ENCODE peak calls at places on chromosomes 7 and 10, in four cellular contexts. G, F, O and P are unnamed samples.

GRCh38 chr10:47137311-47137851 is 162.6 kb upstream of the GDF10 start:
- DNase-seq in G (peak; percentile 88), F (peak; percentile 93), O (no peak), P (no peak)

GRCh38 chr7:132697032-132697431 is 120.8 kb upstream of the PLXNA4 start:
- DNase-seq in G (peak; percentile 7), F (no peak), O (no peak), P (no peak)

GRCh38 chr7:43637114-43637806 is 54.4 kb downstream of the STK17A start:
- DNase-seq in G (no peak), F (peak; percentile 73), O (no peak), P (no peak)

GRCh38 chr7:145557805-145558204 is 558.8 kb upstream of the CNTNAP2 start:
- DNase-seq in G (no peak), F (no peak), O (no peak), P (peak; percentile 38)

GRCh38 chr7:106065560-106066500 is 46.3 kb downstream of the SYPL1 start:
- DNase-seq in G (no peak), F (peak; percentile 46), O (no peak), P (no peak)

GRCh38 chr7:69373171-69374035 is 224.9 kb upstream of the AUTS2 start:
- DNase-seq in G (peak; percentile 59), F (peak; percentile 75), O (no peak), P (no peak)

GRCh38 chr10:89798092-89798491 is 96.7 kb downstream of the KIF20B start:
- DNase-seq in G (no peak), F (no peak), O (no peak), P (no peak)

GRCh38 chr10:75469018-75469616 is 37.7 kb downstream of the LRMDA start:
- DNase-seq in G (peak; percentile 98), F (peak; percentile 91), O (no peak), P (peak; percentile 44)

GRCh38 chr10:114285961-114286441 is 46.9 kb downstream of the VWA2 start:
- DNase-seq in G (no peak), F (no peak), O (no peak), P (no peak)

GRCh38 chr10:124705021-124705740 is 39.0 kb downstream of the FAM53B start:
- DNase-seq in G (no peak), F (no peak), O (no peak), P (no peak)

GRCh38 chr7:130695840-130696239 is 9.5 kb upstream of the TSGA13 start:
- DNase-seq in G (peak; percentile 54), F (peak; percentile 29), O (peak; percentile 44), P (no peak)

GRCh38 chr7:4195650-4196049 is 486.4 kb upstream of the FOXK1 start:
- DNase-seq in G (no peak), F (no peak), O (no peak), P (peak; percentile 51)

GRCh38 chr10:101107771-101108170 is 23.3 kb upstream of the TLX1 start:
- DNase-seq in G (no peak), F (no peak), O (no peak), P (no peak)

GRCh38 chr7:75532639-75533038 is 40.5 kb downstream of the SPDYE5 start:
- DNase-seq in G (no peak), F (no peak), O (no peak), P (no peak)

GRCh38 chr7:112995091-112995824 is 91.4 kb downstream of the GPR85 start:
- DNase-seq in G (peak; percentile 26), F (peak; percentile 92), O (no peak), P (no peak)

GRCh38 chr7:45718464-45719330 is 144.5 kb downstream of the ADCY1 start:
- DNase-seq in G (no peak), F (peak; percentile 58), O (no peak), P (no peak)

GRCh38 chr10:12480440-12480839 is 131.1 kb downstream of the CAMK1D start:
- DNase-seq in G (no peak), F (no peak), O (no peak), P (no peak)

GRCh38 chr10:70748305-70748704 is 36.9 kb downstream of the TBATA start:
- DNase-seq in G (no peak), F (no peak), O (no peak), P (no peak)

GRCh38 chr10:103894454-103894853 is 23.5 kb downstream of the STN1 start:
- DNase-seq in G (peak; percentile 45), F (no peak), O (no peak), P (no peak)
- H3K4me3 ChIP-seq in G (no peak overlapping the region), F (no peak overlapping the region), O (no peak overlapping the region), P (no peak overlapping the region)

DNA sequence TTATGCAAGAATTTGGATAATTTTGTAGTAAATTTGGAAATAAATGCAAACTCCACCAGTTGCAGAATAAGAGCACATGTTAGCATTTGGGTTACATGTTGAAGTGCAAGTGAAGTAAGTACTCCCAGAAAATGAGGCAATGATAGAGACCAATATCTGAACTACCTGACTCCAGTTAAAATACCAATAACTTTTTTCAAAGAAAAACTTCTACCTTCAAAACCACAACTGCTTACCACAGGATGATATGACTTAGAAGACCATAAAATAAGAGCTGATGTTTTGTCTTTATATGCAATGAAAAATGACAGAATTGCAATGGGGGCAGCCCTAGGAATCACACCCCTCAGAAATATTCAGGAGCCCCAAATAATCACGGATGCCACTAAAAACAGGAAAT is 561.6 kb upstream of the TEX47 start:
- DNase-seq in G (no peak), F (no peak), O (no peak), P (no peak)
- H3K27ac ChIP-seq in G (no peak overlapping the region), F (no peak overlapping the region), O (no peak overlapping the region), P (no peak overlapping the region)

DNA sequence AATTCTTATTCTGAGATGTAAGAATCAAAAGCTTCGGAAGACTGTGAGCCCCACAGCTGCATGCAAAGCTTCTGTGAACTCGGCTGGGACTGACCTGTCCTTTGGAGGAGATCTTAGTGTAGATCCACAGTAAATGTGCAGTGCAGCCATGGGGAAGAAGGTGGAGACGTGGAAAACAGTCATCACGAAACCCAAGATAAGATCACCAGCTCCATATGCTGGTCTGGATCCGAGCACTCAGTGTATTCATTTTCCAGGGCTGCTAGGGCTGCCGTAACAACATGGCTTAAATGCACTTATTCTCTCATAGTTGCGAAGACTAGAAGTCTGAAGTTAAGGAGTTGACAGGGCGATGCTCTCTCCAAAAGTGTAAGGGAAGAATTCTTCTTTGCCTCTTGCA is 143.0 kb upstream of the TCF7L2 start:
- DNase-seq in G (no peak), F (no peak), O (peak; percentile 65), P (no peak)
- H3K4me3 ChIP-seq in G (no peak overlapping the region), F (no peak overlapping the region), O (no peak overlapping the region), P (no peak overlapping the region)

GRCh38 chr7:134936893-134937520 is 49.3 kb upstream of the AGBL3 start:
- DNase-seq in G (no peak), F (peak; percentile 34), O (no peak), P (no peak)
- H3K27ac ChIP-seq in G (peak overlapping the region; percentile 57), F (no peak overlapping the region), O (no peak overlapping the region), P (no peak overlapping the region)

GRCh38 chr10:79137826-79138225 is 69.1 kb downstream of the ZMIZ1 start:
- DNase-seq in G (peak; percentile 52), F (peak; percentile 77), O (no peak), P (no peak)
- H3K4me3 ChIP-seq in G (no peak overlapping the region), F (no peak overlapping the region), O (no peak overlapping the region), P (no peak overlapping the region)

GRCh38 chr7:2249744-2250323 is 7.8 kb downstream of the NUDT1 start:
- DNase-seq in G (no peak), F (no peak), O (peak; percentile 36), P (no peak)

GRCh38 chr7:2254429-2255144 is 12.6 kb downstream of the NUDT1 start:
- DNase-seq in G (no peak), F (no peak), O (peak; percentile 41), P (no peak)

GRCh38 chr7:2253021-2253420 is 11.0 kb downstream of the NUDT1 start:
- DNase-seq in G (no peak), F (no peak), O (no peak), P (peak; percentile 67)

GRCh38 chr7:2253525-2254244 is 11.7 kb downstream of the NUDT1 start:
- DNase-seq in G (no peak), F (no peak), O (peak; percentile 41), P (peak; percentile 71)

GRCh38 chr7:2251841-2252771 is 10.1 kb downstream of the NUDT1 start:
- DNase-seq in G (no peak), F (no peak), O (peak; percentile 74), P (no peak)
- H3K27ac ChIP-seq in G (no peak overlapping the region), F (no peak overlapping the region), O (peak overlapping the region; percentile 43), P (no peak overlapping the region)

GRCh38 chr10:28721318-28721717 is 44.0 kb downstream of the BAMBI start:
- DNase-seq in G (no peak), F (no peak), O (no peak), P (no peak)
- H3K4me3 ChIP-seq in G (peak overlapping the region; percentile 25), F (no peak overlapping the region), O (no peak overlapping the region), P (no peak overlapping the region)

GRCh38 chr7:96319444-96319843 is 2.5 kb downstream of the SLC25A13 start:
- DNase-seq in G (no peak), F (no peak), O (no peak), P (no peak)
- H3K27ac ChIP-seq in G (no peak overlapping the region), F (no peak overlapping the region), O (no peak overlapping the region), P (peak overlapping the region; percentile 21)

GRCh38 chr7:128167316-128167691 is 73.8 kb upstream of the LEP start:
- DNase-seq in G (peak; percentile 62), F (peak; percentile 72), O (peak; percentile 96), P (no peak)
- H3K4me3 ChIP-seq in G (peak overlapping the region; percentile 44), F (peak overlapping the region; percentile 2), O (peak overlapping the region; percentile 63), P (peak overlapping the region; percentile 21)

DNA sequence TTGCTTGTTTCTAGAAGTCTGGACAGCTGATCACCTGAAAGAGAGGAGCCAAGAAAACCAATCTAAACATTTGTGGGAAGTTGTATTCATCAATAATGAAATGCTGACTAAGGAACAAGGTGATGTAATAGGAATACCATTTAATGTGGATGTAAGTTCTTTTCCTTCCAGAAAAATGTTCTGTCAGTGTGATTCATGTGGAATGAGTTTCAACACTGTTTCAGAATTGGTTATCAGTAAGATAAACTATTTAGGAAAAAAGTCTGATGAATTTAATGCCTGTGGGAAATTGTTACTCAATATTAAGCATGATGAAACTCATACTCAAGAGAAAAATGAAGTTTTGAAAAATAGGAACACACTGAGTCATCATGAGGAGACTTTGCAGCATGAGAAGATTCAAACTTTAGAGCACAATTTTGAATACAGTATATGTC is 39.8 kb upstream of the ZNF37A start:
- DNase-seq in G (peak; percentile 89), F (peak; percentile 86), O (no peak), P (no peak)
- H3K27ac ChIP-seq in G (no peak overlapping the region), F (no peak overlapping the region), O (no peak overlapping the region), P (no peak overlapping the region)